ENCODE peak calls at places on chromosomes 7 and 10, in four cellular contexts. A, E, R and W are unnamed samples.

GRCh38 chr7:114793155-114793849 is 128.6 kb upstream of the MDFIC start:
- DNase-seq in A (no peak), E (no peak), R (no peak), W (no peak)

GRCh38 chr10:94036664-94037033 is 42.9 kb downstream of the PLCE1 start:
- DNase-seq in A (no peak), E (no peak), R (no peak), W (no peak)

GRCh38 chr7:27196287-27196739 is 3.6 kb downstream of the HOXA13 start:
- DNase-seq in A (no peak), E (peak), R (peak), W (peak)

GRCh38 chr10:6766480-6766879 is 186.4 kb upstream of the PRKCQ start:
- DNase-seq in A (no peak), E (no peak), R (peak), W (no peak)

GRCh38 chr10:132001238-132001977 is 19.7 kb upstream of the BNIP3 start:
- DNase-seq in A (no peak), E (no peak), R (peak), W (no peak)

GRCh38 chr10:108358912-108359311 is 1194.4 kb upstream of the SORCS1 start:
- DNase-seq in A (no peak), E (no peak), R (peak), W (peak)

GRCh38 chr7:100247152-100247757 is 27.5 kb downstream of the PVRIG start:
- DNase-seq in A (peak), E (peak), R (peak), W (no peak)

GRCh38 chr10:48252354-48252650 is 22.2 kb downstream of the FRMPD2 start:
- DNase-seq in A (no peak), E (no peak), R (no peak), W (no peak)

GRCh38 chr10:124448696-124449169 is 1.1 kb downstream of the NKX1-2 start:
- DNase-seq in A (no peak), E (no peak), R (no peak), W (no peak)

GRCh38 chr7:130481898-130482297 is 10.0 kb upstream of the MEST start:
- DNase-seq in A (no peak), E (no peak), R (peak), W (no peak)

GRCh38 chr10:48518926-48519730 is 85.7 kb downstream of the ARHGAP22 start:
- DNase-seq in A (no peak), E (no peak), R (no peak), W (no peak)

GRCh38 chr10:71399946-71400345 is 3.2 kb downstream of the CDH23 start:
- DNase-seq in A (no peak), E (no peak), R (no peak), W (no peak)

GRCh38 chr10:79484476-79484875 is 27.9 kb upstream of the EIF5AL1 start:
- DNase-seq in A (no peak), E (no peak), R (no peak), W (no peak)

GRCh38 chr7:95434501-95435421 is at the start of gene PON2:
- DNase-seq in A (peak), E (peak), R (peak), W (peak)
- TF ChIP-seq POLR2A in A (peak), E (peak), R (peak), W (no peak)

GRCh38 chr10:65570143-65571010 is 1355.5 kb upstream of the LRRTM3 start:
- DNase-seq in A (peak), E (peak), R (peak), W (no peak)
- TF ChIP-seq POLR2A in A (peak), E (peak), R (no peak), W (no peak)

GRCh38 chr7:159213253-159213652 is 68.6 kb upstream of the VIPR2 start:
- DNase-seq in A (no peak), E (peak), R (no peak), W (no peak)
- TF ChIP-seq POLR2A in A (no peak), E (no peak), R (no peak), W (no peak)

DNA sequence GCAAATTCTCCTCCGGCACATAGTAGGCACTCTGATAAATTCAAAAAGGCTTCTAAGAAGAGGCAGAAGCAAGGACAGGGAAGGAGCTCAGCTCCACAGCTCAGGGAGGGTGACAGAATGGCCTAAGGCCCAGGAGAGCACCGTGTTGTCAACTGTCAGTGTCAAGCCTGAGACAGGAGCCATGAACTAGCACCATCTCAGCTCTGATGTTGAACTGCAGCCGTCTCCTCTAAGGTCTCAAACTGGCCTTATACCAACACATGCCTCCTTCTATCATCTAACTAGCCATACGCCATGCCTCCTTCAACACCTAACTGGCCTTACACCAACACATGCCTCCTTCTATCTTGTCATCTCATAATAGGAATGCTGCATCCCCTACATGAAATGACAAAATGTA is 73.0 kb downstream of the IGF2BP3 start:
- DNase-seq in A (no peak), E (no peak), R (no peak), W (no peak)
- TF ChIP-seq POLR2A in A (no peak), E (no peak), R (no peak), W (no peak)